ENCODE peak calls at places on chromosome 6, in nine cellular contexts. X is HepG2; D is foreskin keratinocyte; H is esophagus squamous epithelium; A is Peyer's patch; L is PC-3; F is CD8-positive, alpha-beta T cell; T is AG10803; U is choroid plexus epithelial cell. P is an unnamed sample.

GRCh38 chr6:33428891-33429744 is 9.3 kb downstream of the SYNGAP1 start:
- DNase-seq in X (no peak), D (no peak), H (no peak), A (no peak), L (no peak), F (no peak), T (no peak), U (no peak), P (no peak)

GRCh38 chr6:75273009-75273408 is 11.6 kb downstream of the TMEM30A start:
- DNase-seq in X (no peak), D (no peak), H (no peak), A (no peak), L (no peak), F (no peak), T (no peak), U (no peak), P (no peak)

GRCh38 chr6:44234101-44235090 is 11.0 kb downstream of the SLC29A1 start:
- DNase-seq in X (peak), D (no peak), H (no peak), A (peak), L (peak), F (no peak), T (peak), U (peak), P (no peak)

GRCh38 chr6:41036188-41036587 is 2.8 kb downstream of the UNC5CL start:
- DNase-seq in X (no peak), D (peak), H (no peak), A (no peak), L (peak), F (no peak), T (no peak), U (no peak), P (no peak)

GRCh38 chr6:4258733-4259132 is 123.4 kb upstream of the ECI2 start:
- DNase-seq in X (no peak), D (no peak), H (no peak), A (no peak), L (no peak), F (no peak), T (no peak), U (no peak), P (no peak)

GRCh38 chr6:149941583-149942460 is at the start of gene ULBP2:
- DNase-seq in X (no peak), D (peak), H (peak), A (peak), L (peak), F (peak), T (peak), U (peak), P (peak)

GRCh38 chr6:106520711-106521367 is 108.5 kb downstream of the RTN4IP1 start:
- DNase-seq in X (no peak), D (no peak), H (no peak), A (peak), L (no peak), F (peak), T (no peak), U (no peak), P (no peak)

GRCh38 chr6:137849709-137850093 is 17.4 kb upstream of the TNFAIP3 start:
- DNase-seq in X (no peak), D (no peak), H (no peak), A (no peak), L (no peak), F (no peak), T (no peak), U (no peak), P (no peak)

GRCh38 chr6:134253681-134254080 is 64.2 kb downstream of the SGK1 start:
- DNase-seq in X (peak), D (no peak), H (no peak), A (no peak), L (no peak), F (no peak), T (peak), U (peak), P (no peak)

GRCh38 chr6:24935753-24936152 is at the start of gene RIPOR2:
- DNase-seq in X (no peak), D (no peak), H (peak), A (peak), L (no peak), F (peak), T (no peak), U (peak), P (no peak)
- TF ChIP-seq CTCF in X (no peak), D (no peak), H (peak), A (no peak), L (no peak), F (peak), T (no peak), U (peak), P (no peak)

DNA sequence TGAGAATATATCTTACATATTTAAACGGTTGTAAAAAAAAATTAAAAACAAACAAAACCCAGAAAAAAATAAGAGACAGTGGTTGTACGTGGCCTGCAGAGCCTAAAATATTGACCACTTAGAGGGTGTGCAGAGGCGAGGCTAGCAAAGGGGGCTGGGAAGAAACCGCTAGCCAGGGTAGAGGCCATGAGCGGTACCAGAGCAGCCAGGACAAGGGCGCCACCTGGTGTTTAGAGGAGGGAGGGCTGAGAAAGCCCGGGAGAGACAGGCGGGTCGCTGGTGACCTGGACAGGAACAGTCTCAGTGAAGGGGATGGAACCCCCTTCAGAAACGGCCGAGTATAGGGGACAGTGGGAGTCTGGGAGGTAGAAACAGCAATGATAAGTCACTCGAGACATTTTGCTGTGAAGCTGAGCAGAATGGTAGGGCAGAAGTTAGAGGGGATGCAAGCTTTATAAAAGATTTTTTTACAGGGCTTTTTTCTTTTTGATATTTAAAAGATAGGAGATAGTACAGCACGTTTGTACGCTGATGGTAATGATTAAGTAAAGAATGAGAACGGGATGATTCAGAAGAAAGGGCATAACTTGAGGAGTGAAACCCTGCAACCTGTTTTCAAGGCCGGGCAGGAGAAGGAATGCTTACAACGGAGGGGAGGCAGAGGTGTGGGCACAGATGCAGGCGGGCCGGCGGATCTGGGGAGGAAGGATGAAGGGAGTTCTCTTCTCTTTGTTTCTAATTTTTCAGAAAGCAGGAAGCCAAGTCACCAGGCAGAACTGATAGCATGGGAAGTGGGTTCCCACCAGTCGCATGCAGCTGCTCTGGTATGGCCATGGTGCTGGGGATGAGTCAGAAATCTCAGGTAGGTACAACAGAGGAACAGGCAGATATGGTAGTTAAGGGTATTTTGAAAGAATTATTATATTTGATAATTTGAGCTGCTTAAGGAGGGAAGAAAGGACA is 76.2 kb downstream of the FAM229B start:
- DNase-seq in X (peak), D (no peak), H (no peak), A (peak), L (peak), F (peak), T (peak), U (peak), P (no peak)
- TF ChIP-seq CTCF in X (peak), D (peak), H (peak), A (peak), L (peak), F (peak), T (peak), U (peak), P (peak)

DNA sequence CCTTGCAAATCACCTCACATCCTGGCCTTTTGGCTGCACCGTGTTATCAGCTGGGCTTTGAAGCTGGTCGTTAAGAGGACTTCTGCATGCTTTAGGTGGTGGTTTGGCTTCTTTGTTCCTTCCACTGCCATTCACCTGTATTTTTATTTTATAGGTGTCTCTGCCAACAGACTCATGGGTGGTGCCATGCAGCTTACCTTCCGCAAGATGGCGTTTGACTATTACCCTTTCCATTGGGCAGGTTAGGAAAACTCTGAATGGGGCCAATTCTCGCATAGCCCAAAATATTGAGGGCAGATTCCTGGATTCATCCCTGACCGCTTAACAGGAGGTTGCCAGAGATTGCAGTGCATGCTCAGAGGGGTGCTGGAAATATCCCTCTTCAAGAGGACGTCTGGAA is 32.4 kb downstream of the TAF11 start:
- DNase-seq in X (no peak), D (no peak), H (no peak), A (no peak), L (no peak), F (no peak), T (no peak), U (no peak), P (no peak)
- TF ChIP-seq CTCF in X (no peak), D (peak), H (no peak), A (no peak), L (peak), F (no peak), T (no peak), U (no peak), P (no peak)

GRCh38 chr6:143427109-143427817 is 23.2 kb downstream of the ADAT2 start:
- DNase-seq in X (peak), D (no peak), H (peak), A (peak), L (peak), F (peak), T (peak), U (peak), P (peak)

GRCh38 chr6:143426025-143426424 is 24.5 kb downstream of the ADAT2 start:
- DNase-seq in X (no peak), D (no peak), H (no peak), A (no peak), L (no peak), F (no peak), T (peak), U (no peak), P (no peak)

GRCh38 chr6:143431226-143431625 is 19.3 kb downstream of the ADAT2 start:
- DNase-seq in X (no peak), D (no peak), H (no peak), A (no peak), L (no peak), F (no peak), T (no peak), U (no peak), P (no peak)

GRCh38 chr6:143432588-143432987 is 17.9 kb downstream of the ADAT2 start:
- DNase-seq in X (peak), D (no peak), H (no peak), A (no peak), L (no peak), F (no peak), T (no peak), U (no peak), P (no peak)

DNA sequence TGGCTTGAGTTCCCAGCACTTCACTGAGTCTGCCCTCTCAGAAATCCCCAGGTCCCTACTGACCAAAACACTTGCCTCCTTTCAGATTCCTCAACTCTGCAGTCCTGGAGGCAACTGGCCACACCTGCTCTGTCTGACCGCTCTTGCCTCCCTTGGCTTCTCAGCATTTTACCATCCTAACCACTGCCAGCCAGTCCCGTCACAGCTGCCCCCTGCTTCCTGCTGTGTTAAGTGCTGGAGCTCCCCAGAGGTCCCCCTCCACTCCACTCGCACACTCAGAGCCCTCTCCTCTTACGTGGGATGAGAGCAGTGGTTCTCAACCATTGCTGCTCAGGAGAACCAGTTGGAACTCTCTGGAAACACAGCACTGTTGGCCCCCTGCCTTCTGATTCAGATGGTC is 20.5 kb downstream of the ADAT2 start:
- DNase-seq in X (no peak), D (no peak), H (no peak), A (no peak), L (no peak), F (no peak), T (no peak), U (no peak), P (no peak)
- TF ChIP-seq CTCF in X (no peak), D (no peak), H (no peak), A (no peak), L (no peak), F (no peak), T (no peak), U (no peak), P (no peak)

DNA sequence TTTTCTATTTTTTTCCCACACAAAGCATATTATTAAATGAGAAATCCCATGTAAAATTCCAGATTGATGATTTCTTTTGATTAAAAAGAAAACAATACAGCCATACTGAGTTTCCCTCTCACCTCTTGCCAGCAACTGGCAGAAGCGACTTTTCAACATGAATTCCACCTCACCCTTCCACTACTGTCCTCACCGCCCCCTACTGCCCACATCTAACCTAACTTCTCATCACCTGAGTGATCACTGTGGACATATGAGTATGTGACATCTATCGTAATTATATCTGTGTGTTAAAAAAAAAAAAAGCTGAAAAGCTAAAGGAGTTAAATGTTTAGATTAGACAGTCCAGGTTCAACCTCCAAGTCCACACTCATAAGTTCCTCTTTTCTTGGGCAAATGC is 528.6 kb downstream of the PRKN start:
- DNase-seq in X (peak), D (no peak), H (no peak), A (no peak), L (no peak), F (no peak), T (no peak), U (peak), P (no peak)
- TF ChIP-seq CTCF in X (peak), D (no peak), H (no peak), A (no peak), L (no peak), F (no peak), T (peak), U (peak), P (no peak)

GRCh38 chr6:120671519-120671918 is 662.8 kb downstream of the TBC1D32 start:
- DNase-seq in X (peak), D (no peak), H (no peak), A (no peak), L (no peak), F (no peak), T (no peak), U (no peak), P (no peak)
- TF ChIP-seq CTCF in X (no peak), D (no peak), H (no peak), A (no peak), L (no peak), F (no peak), T (no peak), U (no peak), P (no peak)

GRCh38 chr6:16819752-16820151 is 58.5 kb upstream of the ATXN1 start:
- DNase-seq in X (no peak), D (no peak), H (no peak), A (no peak), L (peak), F (no peak), T (peak), U (peak), P (no peak)
- TF ChIP-seq CTCF in X (peak), D (peak), H (no peak), A (no peak), L (peak), F (no peak), T (peak), U (peak), P (peak)

DNA sequence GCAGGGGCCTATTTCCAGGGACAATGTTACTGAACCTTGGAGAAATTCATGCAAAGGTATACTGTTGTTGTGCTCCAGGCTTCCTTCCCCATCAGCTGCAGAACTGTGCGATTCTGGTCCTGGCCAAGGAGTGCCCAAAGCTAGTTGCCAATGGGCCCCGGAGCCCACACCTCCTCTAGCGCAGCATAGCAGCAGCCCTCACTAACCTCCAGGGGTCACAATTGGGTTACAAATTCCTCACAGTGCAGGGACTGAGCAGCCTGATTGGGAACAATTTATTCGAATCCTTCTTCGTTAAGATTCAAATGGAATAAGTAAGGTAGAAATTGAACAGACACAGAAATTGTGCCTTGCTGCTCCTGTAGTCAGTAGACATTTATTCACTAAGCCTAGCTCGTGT is 284.9 kb downstream of the PRKN start:
- DNase-seq in X (peak), D (no peak), H (no peak), A (no peak), L (no peak), F (no peak), T (no peak), U (no peak), P (no peak)
- TF ChIP-seq CTCF in X (peak), D (peak), H (no peak), A (peak), L (no peak), F (no peak), T (no peak), U (no peak), P (peak)

P was measured in osteocyte.